ENCODE peak calls at places on chromosomes 13 and 19, in five cellular contexts. One of them, this sample, is unnamed.

GRCh38 chr13:72864142-72865035 is 82.5 kb downstream of the PIBF1 start:
- DNase-seq in kidney tubule cell: no peak
- DNase-seq in Caco-2: no peak
- DNase-seq in NCI-H2107: no peak
- DNase-seq in stimulated activated CD4-positive, alpha-beta T cell treated with anti-CD3 and anti-CD28 coated beads, Interleukin-1b, Interleukin-23, amount 100 ng/mL, for 24 hours: no peak
- DNase-seq in this sample: no peak

GRCh38 chr13:89900104-89900760 is 1447.3 kb upstream of the MIR17HG start:
- DNase-seq in kidney tubule cell: no peak
- DNase-seq in Caco-2: no peak
- DNase-seq in stimulated activated CD4-positive, alpha-beta T cell treated with anti-CD3 and anti-CD28 coated beads, Interleukin-1b, Interleukin-23, amount 100 ng/mL, for 24 hours: no peak
- DNase-seq in NCI-H2107: no peak
- DNase-seq in this sample: no peak

GRCh38 chr19:38079926-38080380 is 144.1 kb downstream of the DPF1 start:
- DNase-seq in stimulated activated CD4-positive, alpha-beta T cell treated with anti-CD3 and anti-CD28 coated beads, Interleukin-1b, Interleukin-23, amount 100 ng/mL, for 24 hours: no peak
- DNase-seq in kidney tubule cell: peak
- DNase-seq in Caco-2: no peak
- DNase-seq in NCI-H2107: no peak
- DNase-seq in this sample: no peak

GRCh38 chr19:23481043-23481442 is 85.8 kb upstream of the ZNF91 start:
- DNase-seq in stimulated activated CD4-positive, alpha-beta T cell treated with anti-CD3 and anti-CD28 coated beads, Interleukin-1b, Interleukin-23, amount 100 ng/mL, for 24 hours: no peak
- DNase-seq in kidney tubule cell: peak
- DNase-seq in Caco-2: no peak
- DNase-seq in NCI-H2107: no peak
- DNase-seq in this sample: no peak

GRCh38 chr19:46180701-46181385 is 32.8 kb downstream of the IGFL2 start:
- DNase-seq in stimulated activated CD4-positive, alpha-beta T cell treated with anti-CD3 and anti-CD28 coated beads, Interleukin-1b, Interleukin-23, amount 100 ng/mL, for 24 hours: no peak
- DNase-seq in kidney tubule cell: peak
- DNase-seq in NCI-H2107: no peak
- DNase-seq in Caco-2: no peak
- DNase-seq in this sample: no peak

GRCh38 chr13:32278456-32278855 is 36.7 kb downstream of the ZAR1L start:
- DNase-seq in stimulated activated CD4-positive, alpha-beta T cell treated with anti-CD3 and anti-CD28 coated beads, Interleukin-1b, Interleukin-23, amount 100 ng/mL, for 24 hours: no peak
- DNase-seq in Caco-2: no peak
- DNase-seq in NCI-H2107: no peak
- DNase-seq in kidney tubule cell: peak
- DNase-seq in this sample: no peak

GRCh38 chr13:50384724-50385123 is 369.5 kb downstream of the KCNRG start:
- DNase-seq in stimulated activated CD4-positive, alpha-beta T cell treated with anti-CD3 and anti-CD28 coated beads, Interleukin-1b, Interleukin-23, amount 100 ng/mL, for 24 hours: no peak
- DNase-seq in NCI-H2107: no peak
- DNase-seq in kidney tubule cell: no peak
- DNase-seq in Caco-2: no peak
- DNase-seq in this sample: no peak

GRCh38 chr13:73142091-73142490 is 83.3 kb downstream of the KLF5 start:
- DNase-seq in stimulated activated CD4-positive, alpha-beta T cell treated with anti-CD3 and anti-CD28 coated beads, Interleukin-1b, Interleukin-23, amount 100 ng/mL, for 24 hours: no peak
- DNase-seq in Caco-2: no peak
- DNase-seq in NCI-H2107: no peak
- DNase-seq in kidney tubule cell: peak
- DNase-seq in this sample: no peak

GRCh38 chr13:75541287-75541686 is 3.6 kb upstream of the COMMD6 start:
- DNase-seq in Caco-2: no peak
- DNase-seq in NCI-H2107: no peak
- DNase-seq in stimulated activated CD4-positive, alpha-beta T cell treated with anti-CD3 and anti-CD28 coated beads, Interleukin-1b, Interleukin-23, amount 100 ng/mL, for 24 hours: no peak
- DNase-seq in kidney tubule cell: no peak
- DNase-seq in this sample: no peak

GRCh38 chr19:10871711-10872550 is 578 bp downstream of the CARM1 start:
- DNase-seq in stimulated activated CD4-positive, alpha-beta T cell treated with anti-CD3 and anti-CD28 coated beads, Interleukin-1b, Interleukin-23, amount 100 ng/mL, for 24 hours: no peak
- DNase-seq in Caco-2: no peak
- DNase-seq in NCI-H2107: no peak
- DNase-seq in kidney tubule cell: peak
- DNase-seq in this sample: no peak

GRCh38 chr19:11200015-11200574 is 2.8 kb upstream of the KANK2 start:
- DNase-seq in Caco-2: no peak
- DNase-seq in NCI-H2107: no peak
- DNase-seq in stimulated activated CD4-positive, alpha-beta T cell treated with anti-CD3 and anti-CD28 coated beads, Interleukin-1b, Interleukin-23, amount 100 ng/mL, for 24 hours: no peak
- DNase-seq in kidney tubule cell: no peak
- DNase-seq in this sample: no peak

GRCh38 chr19:2663920-2664571 is 38.4 kb downstream of the GNG7 start:
- DNase-seq in stimulated activated CD4-positive, alpha-beta T cell treated with anti-CD3 and anti-CD28 coated beads, Interleukin-1b, Interleukin-23, amount 100 ng/mL, for 24 hours: no peak
- DNase-seq in kidney tubule cell: peak
- DNase-seq in NCI-H2107: no peak
- DNase-seq in Caco-2: no peak
- DNase-seq in this sample: no peak

GRCh38 chr19:2260341-2260751 is 4.1 kb upstream of the JSRP1 start:
- DNase-seq in Caco-2: no peak
- DNase-seq in kidney tubule cell: no peak
- DNase-seq in stimulated activated CD4-positive, alpha-beta T cell treated with anti-CD3 and anti-CD28 coated beads, Interleukin-1b, Interleukin-23, amount 100 ng/mL, for 24 hours: no peak
- DNase-seq in NCI-H2107: no peak
- DNase-seq in this sample: no peak

GRCh38 chr19:10505583-10506229 is 2.5 kb upstream of the KEAP1 start:
- DNase-seq in NCI-H2107: no peak
- DNase-seq in kidney tubule cell: peak
- DNase-seq in stimulated activated CD4-positive, alpha-beta T cell treated with anti-CD3 and anti-CD28 coated beads, Interleukin-1b, Interleukin-23, amount 100 ng/mL, for 24 hours: peak
- DNase-seq in Caco-2: peak
- DNase-seq in this sample: peak

GRCh38 chr13:99733346-99733745 is 232.1 kb downstream of the TM9SF2 start:
- DNase-seq in stimulated activated CD4-positive, alpha-beta T cell treated with anti-CD3 and anti-CD28 coated beads, Interleukin-1b, Interleukin-23, amount 100 ng/mL, for 24 hours: no peak
- DNase-seq in kidney tubule cell: no peak
- DNase-seq in NCI-H2107: no peak
- DNase-seq in Caco-2: no peak
- DNase-seq in this sample: no peak

GRCh38 chr13:111259058-111259457 is 61.4 kb upstream of the TEX29 start:
- DNase-seq in Caco-2: no peak
- DNase-seq in kidney tubule cell: no peak
- DNase-seq in NCI-H2107: no peak
- DNase-seq in stimulated activated CD4-positive, alpha-beta T cell treated with anti-CD3 and anti-CD28 coated beads, Interleukin-1b, Interleukin-23, amount 100 ng/mL, for 24 hours: no peak
- DNase-seq in this sample: no peak

GRCh38 chr19:19403373-19403901 is 2.0 kb upstream of the GATAD2A start:
- DNase-seq in stimulated activated CD4-positive, alpha-beta T cell treated with anti-CD3 and anti-CD28 coated beads, Interleukin-1b, Interleukin-23, amount 100 ng/mL, for 24 hours: no peak
- DNase-seq in Caco-2: no peak
- DNase-seq in kidney tubule cell: peak
- DNase-seq in NCI-H2107: no peak
- DNase-seq in this sample: no peak

GRCh38 chr19:18900700-18901502 is 4.9 kb upstream of the CERS1 start:
- DNase-seq in NCI-H2107: no peak
- DNase-seq in kidney tubule cell: no peak
- DNase-seq in stimulated activated CD4-positive, alpha-beta T cell treated with anti-CD3 and anti-CD28 coated beads, Interleukin-1b, Interleukin-23, amount 100 ng/mL, for 24 hours: no peak
- DNase-seq in Caco-2: no peak
- DNase-seq in this sample: no peak

GRCh38 chr19:45087531-45087930 is 5.4 kb upstream of the PPP1R37 start:
- DNase-seq in NCI-H2107: no peak
- DNase-seq in stimulated activated CD4-positive, alpha-beta T cell treated with anti-CD3 and anti-CD28 coated beads, Interleukin-1b, Interleukin-23, amount 100 ng/mL, for 24 hours: no peak
- DNase-seq in kidney tubule cell: no peak
- DNase-seq in Caco-2: no peak
- DNase-seq in this sample: no peak

GRCh38 chr19:41203371-41203770 is 10.4 kb downstream of the CYP2S1 start:
- DNase-seq in NCI-H2107: no peak
- DNase-seq in stimulated activated CD4-positive, alpha-beta T cell treated with anti-CD3 and anti-CD28 coated beads, Interleukin-1b, Interleukin-23, amount 100 ng/mL, for 24 hours: no peak
- DNase-seq in kidney tubule cell: no peak
- DNase-seq in Caco-2: no peak
- DNase-seq in this sample: no peak

GRCh38 chr19:12778020-12778904 is 2.9 kb upstream of the HOOK2 start:
- DNase-seq in kidney tubule cell: peak
- DNase-seq in stimulated activated CD4-positive, alpha-beta T cell treated with anti-CD3 and anti-CD28 coated beads, Interleukin-1b, Interleukin-23, amount 100 ng/mL, for 24 hours: no peak
- DNase-seq in Caco-2: peak
- DNase-seq in NCI-H2107: peak
- DNase-seq in this sample: no peak

GRCh38 chr19:4754248-4754647 is 30.6 kb upstream of the DPP9 start:
- DNase-seq in Caco-2: no peak
- DNase-seq in stimulated activated CD4-positive, alpha-beta T cell treated with anti-CD3 and anti-CD28 coated beads, Interleukin-1b, Interleukin-23, amount 100 ng/mL, for 24 hours: no peak
- DNase-seq in NCI-H2107: no peak
- DNase-seq in kidney tubule cell: no peak
- DNase-seq in this sample: peak

GRCh38 chr13:67267136-67267535 is 37.0 kb upstream of the PCDH9 start:
- DNase-seq in kidney tubule cell: no peak
- DNase-seq in NCI-H2107: no peak
- DNase-seq in Caco-2: no peak
- DNase-seq in stimulated activated CD4-positive, alpha-beta T cell treated with anti-CD3 and anti-CD28 coated beads, Interleukin-1b, Interleukin-23, amount 100 ng/mL, for 24 hours: no peak
- DNase-seq in this sample: no peak

GRCh38 chr19:46603195-46603637 is 2.1 kb downstream of the CALM3 start:
- DNase-seq in NCI-H2107: no peak
- DNase-seq in Caco-2: peak
- DNase-seq in stimulated activated CD4-positive, alpha-beta T cell treated with anti-CD3 and anti-CD28 coated beads, Interleukin-1b, Interleukin-23, amount 100 ng/mL, for 24 hours: no peak
- DNase-seq in kidney tubule cell: peak
- DNase-seq in this sample: no peak

GRCh38 chr13:97116754-97117153 is 105.4 kb upstream of the MBNL2 start:
- DNase-seq in Caco-2: no peak
- DNase-seq in stimulated activated CD4-positive, alpha-beta T cell treated with anti-CD3 and anti-CD28 coated beads, Interleukin-1b, Interleukin-23, amount 100 ng/mL, for 24 hours: no peak
- DNase-seq in kidney tubule cell: peak
- DNase-seq in NCI-H2107: no peak
- DNase-seq in this sample: no peak

GRCh38 chr19:28435551-28436261 is 777.2 kb downstream of the UQCRFS1 start:
- DNase-seq in stimulated activated CD4-positive, alpha-beta T cell treated with anti-CD3 and anti-CD28 coated beads, Interleukin-1b, Interleukin-23, amount 100 ng/mL, for 24 hours: no peak
- DNase-seq in NCI-H2107: no peak
- DNase-seq in Caco-2: no peak
- DNase-seq in kidney tubule cell: no peak
- DNase-seq in this sample: no peak

GRCh38 chr13:98581971-98582702 is 5.2 kb upstream of the STK24 start:
- DNase-seq in kidney tubule cell: peak
- DNase-seq in stimulated activated CD4-positive, alpha-beta T cell treated with anti-CD3 and anti-CD28 coated beads, Interleukin-1b, Interleukin-23, amount 100 ng/mL, for 24 hours: no peak
- DNase-seq in NCI-H2107: peak
- DNase-seq in Caco-2: no peak
- DNase-seq in this sample: no peak

GRCh38 chr19:8028951-8029491 is 23.5 kb upstream of the CCL25 start:
- DNase-seq in Caco-2: peak
- DNase-seq in kidney tubule cell: no peak
- DNase-seq in stimulated activated CD4-positive, alpha-beta T cell treated with anti-CD3 and anti-CD28 coated beads, Interleukin-1b, Interleukin-23, amount 100 ng/mL, for 24 hours: no peak
- DNase-seq in NCI-H2107: no peak
- DNase-seq in this sample: no peak

GRCh38 chr19:1720237-1720636 is 33.1 kb upstream of the ONECUT3 start:
- DNase-seq in Caco-2: no peak
- DNase-seq in kidney tubule cell: no peak
- DNase-seq in NCI-H2107: no peak
- DNase-seq in stimulated activated CD4-positive, alpha-beta T cell treated with anti-CD3 and anti-CD28 coated beads, Interleukin-1b, Interleukin-23, amount 100 ng/mL, for 24 hours: no peak
- DNase-seq in this sample: no peak

This sample was measured in SK-N-MC.